ENCODE peak calls at places on chromosomes 6 and 20, in eight cellular contexts. G is NCI-H1417 treated with DMSO at 0.1 percent for 48 hours; X is GM23248; A is pancreas; W is GM20000; O is mammary epithelial cell; D is germinal center; Q is activated CD4-positive, alpha-beta T cell treated with anti-CD3 and anti-CD28 coated beads, Interleukin-2, amount 50 U/mL, for 24 hours. P is an unnamed sample.

GRCh38 chr20:61457725-61458124 is 205.7 kb downstream of the CDH4 start:
- DNase-seq in A (no peak), G (no peak), W (no peak), Q (no peak), X (no peak), D (no peak), O (no peak), P (no peak)

GRCh38 chr6:134720353-134721094 is 229.4 kb downstream of the ALDH8A1 start:
- DNase-seq in X (no peak), G (no peak), O (no peak), D (no peak), Q (no peak), W (no peak), A (no peak), P (no peak)

GRCh38 chr20:46823271-46823747 is 71.3 kb upstream of the EYA2 start:
- DNase-seq in D (no peak), A (no peak), G (no peak), Q (no peak), O (no peak), X (no peak), W (no peak), P (no peak)

GRCh38 chr6:144087789-144088426 is 7.5 kb downstream of the SF3B5 start:
- DNase-seq in G (no peak), A (no peak), D (no peak), O (no peak), W (peak), Q (no peak), X (no peak), P (no peak)

GRCh38 chr6:111727798-111728197 is 122.1 kb upstream of the TRAF3IP2 start:
- DNase-seq in O (no peak), D (no peak), W (no peak), Q (no peak), A (no peak), X (peak), G (no peak), P (no peak)

GRCh38 chr20:58202039-58202438 is 26.4 kb downstream of the ANKRD60 start:
- DNase-seq in X (peak), Q (no peak), W (no peak), G (no peak), O (no peak), D (no peak), A (no peak), P (no peak)

GRCh38 chr6:134165827-134166226 is 113.4 kb upstream of the SLC2A12 start:
- DNase-seq in W (no peak), Q (no peak), O (no peak), D (no peak), A (no peak), G (no peak), X (no peak), P (no peak)

GRCh38 chr20:63054695-63055240 is 48.0 kb upstream of the BHLHE23 start:
- DNase-seq in A (no peak), D (no peak), Q (no peak), G (no peak), X (no peak), O (no peak), W (no peak), P (no peak)

GRCh38 chr20:48586728-48587127 is 241.1 kb downstream of the PREX1 start:
- DNase-seq in O (no peak), W (no peak), Q (no peak), A (no peak), G (no peak), D (no peak), X (no peak), P (no peak)

GRCh38 chr6:5261545-5262109 is 314 bp downstream of the FARS2 start:
- DNase-seq in D (no peak), G (no peak), Q (no peak), X (no peak), W (no peak), O (no peak), A (no peak), P (no peak)

GRCh38 chr6:5379647-5380242 is 118.4 kb downstream of the FARS2 start:
- DNase-seq in Q (no peak), W (peak), D (peak), X (peak), O (no peak), A (no peak), G (no peak), P (no peak)

GRCh38 chr20:22617160-22617559 is 32.8 kb upstream of the FOXA2 start:
- DNase-seq in G (no peak), O (peak), X (no peak), Q (no peak), W (no peak), D (no peak), A (peak), P (no peak)

P was measured in immature natural killer cell.